ENCODE peak calls at places on chromosomes 3 and 15, in nine cellular contexts. O, P, H, B, Z, M, V, D and Y are unnamed samples.

GRCh38 chr15:90916461-90916860 is 13.4 kb downstream of the MAN2A2 start:
- DNase-seq in O (no peak), P (no peak), H (no peak), B (no peak), Z (no peak), M (no peak), V (no peak), D (no peak), Y (no peak)

GRCh38 chr15:101025896-101026631 is 106.9 kb downstream of the LRRK1 start:
- DNase-seq in O (no peak), P (no peak), H (no peak), B (no peak), Z (no peak), M (no peak), V (no peak), D (peak; percentile 6), Y (no peak)

GRCh38 chr3:181725830-181726229 is 14.1 kb downstream of the SOX2 start:
- DNase-seq in O (no peak), P (no peak), H (no peak), B (no peak), Z (no peak), M (no peak), V (no peak), D (no peak), Y (no peak)

GRCh38 chr15:96381463-96381862 is 51.0 kb downstream of the NR2F2 start:
- DNase-seq in O (no peak), P (no peak), H (no peak), B (no peak), Z (peak; percentile 36), M (no peak), V (no peak), D (no peak), Y (no peak)

GRCh38 chr3:189108032-189108431 is 63.7 kb upstream of the TPRG1 start:
- DNase-seq in O (no peak), P (peak; percentile 6), H (no peak), B (no peak), Z (no peak), M (no peak), V (no peak), D (no peak), Y (no peak)

GRCh38 chr15:29924750-29925149 is 102.5 kb upstream of the TJP1 start:
- DNase-seq in O (no peak), P (peak; percentile 93), H (no peak), B (peak; percentile 87), Z (peak; percentile 93), M (no peak), V (peak; percentile 20), D (peak; percentile 12), Y (no peak)

GRCh38 chr3:18288243-18288642 is 136.9 kb downstream of the SATB1 start:
- DNase-seq in O (no peak), P (no peak), H (no peak), B (no peak), Z (no peak), M (no peak), V (no peak), D (no peak), Y (no peak)

GRCh38 chr3:165854696-165855095 is 17.5 kb upstream of the BCHE start:
- DNase-seq in O (no peak), P (peak; percentile 27), H (no peak), B (no peak), Z (peak; percentile 27), M (no peak), V (peak; percentile 13), D (no peak), Y (no peak)

GRCh38 chr15:58229297-58229768 is 91.2 kb downstream of the AQP9 start:
- DNase-seq in O (no peak), P (peak; percentile 32), H (no peak), B (peak; percentile 81), Z (peak; percentile 33), M (no peak), V (peak; percentile 56), D (no peak), Y (no peak)

GRCh38 chr3:52061116-52061910 is 4.9 kb upstream of the DUSP7 start:
- DNase-seq in O (no peak), P (no peak), H (no peak), B (no peak), Z (no peak), M (no peak), V (peak; percentile 82), D (no peak), Y (no peak)

GRCh38 chr15:81000144-81000625 is 538 bp upstream of the TLNRD1 start:
- DNase-seq in O (no peak), P (no peak), H (no peak), B (no peak), Z (no peak), M (no peak), V (no peak), D (no peak), Y (no peak)

GRCh38 chr15:70345251-70346019 is 247.7 kb upstream of the TLE3 start:
- DNase-seq in O (no peak), P (no peak), H (no peak), B (no peak), Z (no peak), M (no peak), V (no peak), D (no peak), Y (no peak)

GRCh38 chr3:53236112-53236841 is 19.5 kb downstream of the TKT start:
- DNase-seq in O (peak; percentile 58), P (peak; percentile 32), H (peak; percentile 72), B (no peak), Z (peak; percentile 93), M (peak; percentile 81), V (peak; percentile 68), D (peak; percentile 79), Y (peak; percentile 80)

GRCh38 chr15:89203705-89204273 is 17.6 kb downstream of the RLBP1 start:
- DNase-seq in O (no peak), P (no peak), H (no peak), B (no peak), Z (no peak), M (no peak), V (no peak), D (no peak), Y (no peak)

GRCh38 chr3:115692887-115693524 is 69.7 kb downstream of the GAP43 start:
- DNase-seq in O (peak; percentile 72), P (peak; percentile 82), H (peak; percentile 66), B (peak; percentile 71), Z (peak; percentile 55), M (peak; percentile 76), V (peak; percentile 65), D (peak; percentile 77), Y (peak; percentile 60)

GRCh38 chr3:125319765-125320164 is 55.4 kb downstream of the ZNF148 start:
- DNase-seq in O (no peak), P (no peak), H (no peak), B (no peak), Z (no peak), M (no peak), V (no peak), D (no peak), Y (no peak)

GRCh38 chr3:64705946-64706345 is 18.1 kb upstream of the ADAMTS9 start:
- DNase-seq in O (no peak), P (no peak), H (no peak), B (no peak), Z (no peak), M (no peak), V (no peak), D (no peak), Y (no peak)

GRCh38 chr3:37501906-37502305 is 327.5 kb upstream of the LRRFIP2 start:
- DNase-seq in O (no peak), P (no peak), H (no peak), B (no peak), Z (no peak), M (no peak), V (no peak), D (no peak), Y (no peak)
- H3K4me1 ChIP-seq in O (no peaks in the 10 kb centered on the region), P (peaks cover 10% of the 10 kb centered on the region), H (no peaks in the 10 kb centered on the region), B (peaks cover 3% of the 10 kb centered on the region), Z (no peaks in the 10 kb centered on the region), M (peaks cover 59% of the 10 kb centered on the region), V (no peaks in the 10 kb centered on the region), D (no peaks in the 10 kb centered on the region), Y (peaks cover 13% of the 10 kb centered on the region)

DNA sequence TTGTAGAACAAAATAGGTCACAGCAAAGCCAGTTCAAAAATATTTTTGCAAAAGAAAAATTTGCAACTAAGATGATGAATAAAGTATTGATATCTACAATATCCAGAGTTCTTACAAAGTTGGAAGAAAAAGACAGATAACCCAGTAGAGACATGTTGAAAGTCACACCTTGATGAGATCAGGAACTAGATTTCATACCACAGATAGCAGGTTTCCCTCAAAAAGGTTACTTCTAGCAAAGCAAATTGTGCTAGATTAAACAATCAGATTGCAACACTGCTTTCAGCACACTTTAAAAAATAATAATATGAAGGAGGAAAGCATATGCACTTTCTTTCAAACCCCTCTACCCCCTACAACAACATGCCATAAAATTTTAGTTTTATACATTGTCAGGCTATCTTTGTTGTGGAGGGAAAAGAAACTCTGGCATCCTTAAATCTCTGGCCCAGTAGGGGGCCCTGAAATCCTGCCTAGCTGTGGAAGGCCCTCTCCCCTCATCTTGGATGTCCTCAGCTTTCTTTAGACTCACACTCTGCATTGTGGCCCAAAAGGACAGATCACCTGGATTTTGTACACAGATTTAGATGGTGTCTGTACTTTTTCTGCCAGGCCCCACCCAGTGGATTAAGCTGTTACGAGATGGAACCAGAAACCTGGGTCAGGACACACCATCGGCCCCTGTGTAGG is 50.9 kb downstream of the CCR3 start:
- DNase-seq in O (no peak), P (peak; percentile 3), H (no peak), B (no peak), Z (no peak), M (no peak), V (no peak), D (no peak), Y (no peak)
- H3K27me3 ChIP-seq in O (no peaks in the 10 kb centered on the region), P (no peaks in the 10 kb centered on the region), H (no peaks in the 10 kb centered on the region), B (no peaks in the 10 kb centered on the region), Z (no peaks in the 10 kb centered on the region), M (no peaks in the 10 kb centered on the region), V (no peaks in the 10 kb centered on the region), D (no peaks in the 10 kb centered on the region), Y (no peaks in the 10 kb centered on the region)

GRCh38 chr3:33060609-33061337 is 36.2 kb downstream of the GLB1 start:
- DNase-seq in O (no peak), P (no peak), H (no peak), B (no peak), Z (no peak), M (no peak), V (no peak), D (peak; percentile 21), Y (no peak)

GRCh38 chr3:33057320-33058298 is 39.3 kb downstream of the GLB1 start:
- DNase-seq in O (no peak), P (no peak), H (no peak), B (no peak), Z (peak; percentile 51), M (no peak), V (no peak), D (no peak), Y (no peak)

GRCh38 chr3:33061782-33062181 is 35.2 kb downstream of the GLB1 start:
- DNase-seq in O (no peak), P (no peak), H (no peak), B (no peak), Z (peak; percentile 73), M (no peak), V (no peak), D (no peak), Y (no peak)

GRCh38 chr3:33062814-33063346 is 34.1 kb downstream of the GLB1 start:
- DNase-seq in O (no peak), P (no peak), H (no peak), B (no peak), Z (no peak), M (no peak), V (no peak), D (no peak), Y (no peak)

GRCh38 chr3:33058780-33059179 is 38.2 kb downstream of the GLB1 start:
- DNase-seq in O (no peak), P (no peak), H (no peak), B (no peak), Z (no peak), M (no peak), V (no peak), D (no peak), Y (no peak)
- H3K4me1 ChIP-seq in O (no peaks in the 10 kb centered on the region), P (no peaks in the 10 kb centered on the region), H (no peaks in the 10 kb centered on the region), B (no peaks in the 10 kb centered on the region), Z (no peaks in the 10 kb centered on the region), M (peaks cover 5% of the 10 kb centered on the region), V (no peaks in the 10 kb centered on the region), D (peaks cover 3% of the 10 kb centered on the region), Y (no peaks in the 10 kb centered on the region)

GRCh38 chr3:194307849-194308248 is 43.3 kb downstream of the CPN2 start:
- DNase-seq in O (no peak), P (no peak), H (no peak), B (no peak), Z (no peak), M (no peak), V (no peak), D (no peak), Y (no peak)
- H3K27me3 ChIP-seq in O (peaks cover 36% of the 10 kb centered on the region), P (no peaks in the 10 kb centered on the region), H (no peaks in the 10 kb centered on the region), B (peaks cover 23% of the 10 kb centered on the region), Z (peaks cover 47% of the 10 kb centered on the region), M (no peaks in the 10 kb centered on the region), V (no peaks in the 10 kb centered on the region), D (peaks cover 9% of the 10 kb centered on the region), Y (no peaks in the 10 kb centered on the region)